ENCODE peak calls at places on chromosomes 5 and 9, in four cellular contexts. One of them, this sample, is unnamed.

GRCh38 chr5:439636-440035 is 3.3 kb upstream of the EXOC3 start:
- DNase-seq in Karpas-422: no peak
- DNase-seq in transverse colon: peak
- DNase-seq in heart right ventricle: no peak
- DNase-seq in this sample: no peak

GRCh38 chr5:64635056-64635686 is 55.1 kb upstream of the SHISAL2B start:
- DNase-seq in Karpas-422: peak
- DNase-seq in transverse colon: no peak
- DNase-seq in heart right ventricle: no peak
- DNase-seq in this sample: no peak

GRCh38 chr5:74183041-74183440 is 457.5 kb downstream of the ENC1 start:
- DNase-seq in Karpas-422: no peak
- DNase-seq in transverse colon: no peak
- DNase-seq in heart right ventricle: no peak
- DNase-seq in this sample: no peak

GRCh38 chr5:97044057-97044456 is 98.4 kb downstream of the LIX1 start:
- DNase-seq in Karpas-422: no peak
- DNase-seq in transverse colon: peak
- DNase-seq in heart right ventricle: peak
- DNase-seq in this sample: peak

GRCh38 chr5:172841258-172841657 is 7.2 kb downstream of the ERGIC1 start:
- DNase-seq in Karpas-422: no peak
- DNase-seq in transverse colon: no peak
- DNase-seq in heart right ventricle: no peak
- DNase-seq in this sample: no peak

GRCh38 chr9:8703904-8704303 is 904.3 kb upstream of the DMAC1 start:
- DNase-seq in Karpas-422: no peak
- DNase-seq in transverse colon: no peak
- DNase-seq in heart right ventricle: no peak
- DNase-seq in this sample: no peak

GRCh38 chr5:96080557-96080956 is 118.9 kb upstream of the ELL2 start:
- DNase-seq in Karpas-422: no peak
- DNase-seq in transverse colon: no peak
- DNase-seq in heart right ventricle: no peak
- DNase-seq in this sample: no peak

GRCh38 chr9:127805620-127806019 is 2.9 kb downstream of the FPGS start:
- DNase-seq in Karpas-422: no peak
- DNase-seq in transverse colon: peak
- DNase-seq in heart right ventricle: no peak
- DNase-seq in this sample: no peak

GRCh38 chr9:124075761-124076160 is 64.2 kb downstream of the LHX2 start:
- DNase-seq in Karpas-422: no peak
- DNase-seq in transverse colon: no peak
- DNase-seq in heart right ventricle: no peak
- DNase-seq in this sample: no peak

GRCh38 chr5:76199321-76200318 is 116.4 kb downstream of the SV2C start:
- DNase-seq in Karpas-422: no peak
- DNase-seq in transverse colon: no peak
- DNase-seq in heart right ventricle: no peak
- DNase-seq in this sample: no peak

GRCh38 chr5:65873181-65873580 is 53.2 kb upstream of the ERBIN start:
- DNase-seq in Karpas-422: no peak
- DNase-seq in transverse colon: no peak
- DNase-seq in heart right ventricle: no peak
- DNase-seq in this sample: no peak

GRCh38 chr5:134099288-134099872 is 15.1 kb upstream of the TCF7 start:
- DNase-seq in Karpas-422: no peak
- DNase-seq in transverse colon: no peak
- DNase-seq in heart right ventricle: no peak
- DNase-seq in this sample: no peak
- H3K4me3 ChIP-seq in Karpas-422: no peak
- H3K4me3 ChIP-seq in transverse colon: no peak
- H3K4me3 ChIP-seq in heart right ventricle: no peak
- H3K4me3 ChIP-seq in this sample: no peak

DNA sequence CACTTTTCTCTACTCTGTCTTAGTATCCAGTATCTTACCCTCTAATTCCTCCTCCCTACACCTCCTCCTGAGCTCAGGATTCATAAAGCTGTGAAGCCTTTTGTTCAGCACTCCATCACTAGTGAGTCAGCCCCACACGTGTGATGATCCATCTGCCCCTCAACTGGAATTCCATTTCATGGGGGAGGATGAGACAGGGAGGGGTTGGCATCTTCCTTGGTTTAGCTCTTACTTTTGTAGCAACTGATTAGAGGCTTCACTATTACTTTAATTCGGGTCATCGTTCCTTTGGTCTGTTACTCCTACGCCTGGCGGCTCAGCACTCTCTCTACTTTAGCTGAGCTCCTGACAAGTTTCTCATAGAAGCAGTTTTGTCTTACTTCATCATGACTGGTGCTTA is 11.8 kb downstream of the BTNL8 start:
- DNase-seq in Karpas-422: no peak
- DNase-seq in transverse colon: no peak
- DNase-seq in heart right ventricle: no peak
- DNase-seq in this sample: no peak
- H3K4me3 ChIP-seq in Karpas-422: no peak
- H3K4me3 ChIP-seq in transverse colon: no peak
- H3K4me3 ChIP-seq in heart right ventricle: no peak
- H3K4me3 ChIP-seq in this sample: no peak

GRCh38 chr9:21549890-21550289 is 67.8 kb upstream of the IFNE start:
- DNase-seq in Karpas-422: no peak
- DNase-seq in transverse colon: no peak
- DNase-seq in heart right ventricle: no peak
- DNase-seq in this sample: no peak
- H3K4me3 ChIP-seq in Karpas-422: no peak
- H3K4me3 ChIP-seq in transverse colon: no peak
- H3K4me3 ChIP-seq in heart right ventricle: no peak
- H3K4me3 ChIP-seq in this sample: no peak

GRCh38 chr5:122940890-122941289 is 95.5 kb downstream of the SNX24 start:
- DNase-seq in Karpas-422: no peak
- DNase-seq in transverse colon: no peak
- DNase-seq in heart right ventricle: no peak
- DNase-seq in this sample: no peak

GRCh38 chr5:122948319-122948718 is 88.2 kb downstream of the PPIC start:
- DNase-seq in Karpas-422: no peak
- DNase-seq in transverse colon: no peak
- DNase-seq in heart right ventricle: no peak
- DNase-seq in this sample: no peak

GRCh38 chr5:122941737-122942136 is 94.8 kb downstream of the PPIC start:
- DNase-seq in Karpas-422: no peak
- DNase-seq in transverse colon: no peak
- DNase-seq in heart right ventricle: no peak
- DNase-seq in this sample: no peak

GRCh38 chr5:122942164-122942914 is 94.2 kb downstream of the PPIC start:
- DNase-seq in Karpas-422: no peak
- DNase-seq in transverse colon: no peak
- DNase-seq in heart right ventricle: no peak
- DNase-seq in this sample: no peak

GRCh38 chr5:122943050-122943698 is 93.4 kb downstream of the PPIC start:
- DNase-seq in Karpas-422: no peak
- DNase-seq in transverse colon: no peak
- DNase-seq in heart right ventricle: no peak
- DNase-seq in this sample: no peak
- H3K4me3 ChIP-seq in Karpas-422: no peak
- H3K4me3 ChIP-seq in transverse colon: no peak
- H3K4me3 ChIP-seq in heart right ventricle: no peak
- H3K4me3 ChIP-seq in this sample: no peak

DNA sequence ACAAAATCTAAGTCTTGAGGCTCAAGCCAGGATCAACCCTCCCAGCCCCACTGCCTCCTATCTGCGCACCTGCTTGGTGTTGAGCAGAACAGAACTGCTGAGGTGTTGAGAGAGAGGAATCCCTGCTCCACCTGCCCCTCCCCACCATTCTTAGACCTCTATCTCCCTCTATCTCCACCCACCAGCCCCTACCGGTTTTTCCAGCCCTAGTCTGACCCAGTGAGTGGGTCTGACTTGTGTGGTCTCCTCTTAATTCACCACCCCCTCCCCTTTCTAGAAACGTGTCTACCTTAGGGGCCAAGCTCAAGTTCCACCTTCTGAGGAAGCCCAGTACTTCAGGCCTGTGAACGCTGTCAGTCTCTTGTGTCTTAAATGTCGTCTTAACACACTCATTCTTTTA is 93.7 kb downstream of the ARHGAP26 start:
- DNase-seq in Karpas-422: no peak
- DNase-seq in transverse colon: no peak
- DNase-seq in heart right ventricle: no peak
- DNase-seq in this sample: no peak
- H3K4me3 ChIP-seq in Karpas-422: no peak
- H3K4me3 ChIP-seq in transverse colon: no peak
- H3K4me3 ChIP-seq in heart right ventricle: no peak
- H3K4me3 ChIP-seq in this sample: no peak

GRCh38 chr9:92947268-92948031 is at the start of gene FGD3:
- DNase-seq in Karpas-422: no peak
- DNase-seq in transverse colon: no peak
- DNase-seq in heart right ventricle: no peak
- DNase-seq in this sample: peak

GRCh38 chr9:92948632-92949031 is 1.3 kb downstream of the FGD3 start:
- DNase-seq in Karpas-422: no peak
- DNase-seq in transverse colon: no peak
- DNase-seq in heart right ventricle: no peak
- DNase-seq in this sample: no peak

GRCh38 chr9:92945796-92946195 is 1.5 kb upstream of the FGD3 start:
- DNase-seq in Karpas-422: no peak
- DNase-seq in transverse colon: no peak
- DNase-seq in heart right ventricle: no peak
- DNase-seq in this sample: no peak

GRCh38 chr9:92949266-92949982 is 2.1 kb downstream of the FGD3 start:
- DNase-seq in Karpas-422: no peak
- DNase-seq in transverse colon: no peak
- DNase-seq in heart right ventricle: no peak
- DNase-seq in this sample: no peak

DNA sequence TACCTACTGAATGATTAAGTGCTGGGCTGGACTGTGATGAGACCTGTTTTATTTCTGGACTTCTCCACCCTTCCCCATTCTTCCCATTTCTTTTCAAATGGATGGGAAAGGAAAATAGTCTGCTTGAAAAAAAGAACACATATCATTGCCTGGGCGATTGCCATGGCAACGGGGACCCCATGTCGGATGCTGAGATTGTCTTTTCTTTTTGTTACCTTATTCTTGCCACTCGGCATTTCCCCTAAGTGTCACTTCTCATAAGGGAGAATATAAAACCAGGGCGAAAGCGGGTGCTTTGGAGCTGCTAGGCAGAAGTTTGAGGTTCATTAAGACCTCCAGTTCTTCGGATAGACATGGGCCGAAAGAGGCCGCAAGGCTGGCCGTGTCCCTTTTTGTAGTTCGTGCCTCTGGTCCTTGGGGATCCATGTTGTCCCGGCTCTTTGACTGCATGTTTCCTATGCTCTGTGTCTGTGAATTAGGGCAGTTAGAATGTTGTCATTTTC is 760 bp downstream of the FGD3 start:
- DNase-seq in Karpas-422: no peak
- DNase-seq in transverse colon: no peak
- DNase-seq in heart right ventricle: no peak
- DNase-seq in this sample: no peak
- H3K4me3 ChIP-seq in Karpas-422: no peak
- H3K4me3 ChIP-seq in transverse colon: no peak
- H3K4me3 ChIP-seq in heart right ventricle: peak
- H3K4me3 ChIP-seq in this sample: peak

DNA sequence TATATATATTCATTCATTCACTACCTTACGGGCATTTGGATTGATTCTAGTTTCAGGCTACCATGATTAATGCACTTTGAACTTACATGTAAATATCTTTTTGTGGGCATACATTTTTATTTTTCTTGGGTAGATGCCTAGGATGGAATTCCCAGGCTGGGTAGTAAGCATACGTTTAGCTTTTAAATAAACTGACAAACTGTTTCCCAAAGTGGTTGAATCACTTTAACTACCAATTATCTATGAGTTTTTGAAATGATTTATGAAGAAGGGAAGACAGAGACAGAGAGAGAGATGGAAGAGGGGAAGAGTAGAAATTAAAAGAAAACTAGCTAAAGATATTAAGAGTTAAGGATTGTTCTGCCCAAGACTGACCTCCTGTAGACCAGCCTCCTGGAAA is 612.6 kb downstream of the PSAT1 start:
- DNase-seq in Karpas-422: no peak
- DNase-seq in transverse colon: no peak
- DNase-seq in heart right ventricle: no peak
- DNase-seq in this sample: no peak
- H3K4me3 ChIP-seq in Karpas-422: no peak
- H3K4me3 ChIP-seq in transverse colon: no peak
- H3K4me3 ChIP-seq in heart right ventricle: no peak
- H3K4me3 ChIP-seq in this sample: no peak

This sample was measured in HAP-1.